ENCODE peak calls at places on chromosomes 3 and 15, in five cellular contexts. One of them, this sample, is unnamed.

GRCh38 chr3:143119974-143120715 is 574 bp downstream of the CHST2 start:
- DNase-seq in neuronal stem cell: peak
- DNase-seq in mesenchymal stem cell: no peak
- DNase-seq in H1: peak
- DNase-seq in trophoblast cell: peak
- DNase-seq in this sample: peak

GRCh38 chr3:57956119-57956832 is 51.9 kb upstream of the FLNB start:
- DNase-seq in neuronal stem cell: no peak
- DNase-seq in mesenchymal stem cell: peak
- DNase-seq in H1: no peak
- DNase-seq in trophoblast cell: peak
- DNase-seq in this sample: no peak

GRCh38 chr3:33751320-33751719 is 33.3 kb upstream of the CLASP2 start:
- DNase-seq in neuronal stem cell: no peak
- DNase-seq in mesenchymal stem cell: no peak
- DNase-seq in H1: no peak
- DNase-seq in trophoblast cell: no peak
- DNase-seq in this sample: no peak

GRCh38 chr3:129173725-129174124 is 10.0 kb downstream of the CNBP start:
- DNase-seq in neuronal stem cell: no peak
- DNase-seq in mesenchymal stem cell: no peak
- DNase-seq in H1: no peak
- DNase-seq in trophoblast cell: no peak
- DNase-seq in this sample: no peak

GRCh38 chr3:191356586-191357439 is 26.5 kb upstream of the UTS2B start:
- DNase-seq in neuronal stem cell: no peak
- DNase-seq in mesenchymal stem cell: peak
- DNase-seq in H1: no peak
- DNase-seq in trophoblast cell: peak
- DNase-seq in this sample: no peak

GRCh38 chr15:70892002-70892911 is at the start of the genes LRRC49 and THAP10:
- DNase-seq in neuronal stem cell: peak
- DNase-seq in mesenchymal stem cell: peak
- DNase-seq in H1: peak
- DNase-seq in trophoblast cell: peak
- DNase-seq in this sample: peak

GRCh38 chr15:27418729-27419128 is 447.7 kb downstream of the GABRG3 start:
- DNase-seq in neuronal stem cell: peak
- DNase-seq in mesenchymal stem cell: no peak
- DNase-seq in H1: no peak
- DNase-seq in trophoblast cell: no peak
- DNase-seq in this sample: peak

GRCh38 chr3:86973440-86973839 is 17.5 kb downstream of the VGLL3 start:
- DNase-seq in neuronal stem cell: no peak
- DNase-seq in mesenchymal stem cell: peak
- DNase-seq in H1: no peak
- DNase-seq in trophoblast cell: peak
- DNase-seq in this sample: no peak

GRCh38 chr3:186821429-186822367 is 15.4 kb upstream of the RFC4 start:
- DNase-seq in neuronal stem cell: no peak
- DNase-seq in mesenchymal stem cell: peak
- DNase-seq in H1: no peak
- DNase-seq in trophoblast cell: peak
- DNase-seq in this sample: no peak

GRCh38 chr3:129824926-129825541 is 68.5 kb downstream of the TMCC1 start:
- DNase-seq in neuronal stem cell: peak
- DNase-seq in mesenchymal stem cell: peak
- DNase-seq in H1: peak
- DNase-seq in trophoblast cell: peak
- DNase-seq in this sample: peak

GRCh38 chr3:154188846-154189245 is 67.7 kb downstream of the ARHGEF26 start:
- DNase-seq in neuronal stem cell: no peak
- DNase-seq in mesenchymal stem cell: no peak
- DNase-seq in H1: no peak
- DNase-seq in trophoblast cell: no peak
- DNase-seq in this sample: no peak

GRCh38 chr15:31270767-31271166 is 55.9 kb upstream of the KLF13 start:
- DNase-seq in neuronal stem cell: peak
- DNase-seq in mesenchymal stem cell: no peak
- DNase-seq in H1: peak
- DNase-seq in trophoblast cell: no peak
- DNase-seq in this sample: peak

GRCh38 chr3:149085828-149086231 is 503 bp downstream of the HLTF start:
- DNase-seq in neuronal stem cell: no peak
- DNase-seq in mesenchymal stem cell: peak
- DNase-seq in H1: no peak
- DNase-seq in trophoblast cell: no peak
- DNase-seq in this sample: peak

GRCh38 chr3:101310580-101311375 is 9.6 kb downstream of the IMPG2 start:
- DNase-seq in neuronal stem cell: no peak
- DNase-seq in mesenchymal stem cell: peak
- DNase-seq in H1: no peak
- DNase-seq in trophoblast cell: no peak
- DNase-seq in this sample: no peak

GRCh38 chr3:30667250-30667585 is 60.8 kb downstream of the TGFBR2 start:
- DNase-seq in neuronal stem cell: peak
- DNase-seq in mesenchymal stem cell: peak
- DNase-seq in H1: no peak
- DNase-seq in trophoblast cell: peak
- DNase-seq in this sample: peak

GRCh38 chr3:12483364-12483763 is 916 bp upstream of the TSEN2 start:
- DNase-seq in neuronal stem cell: no peak
- DNase-seq in mesenchymal stem cell: peak
- DNase-seq in H1: no peak
- DNase-seq in trophoblast cell: no peak
- DNase-seq in this sample: no peak

GRCh38 chr3:40924559-40925058 is 274.7 kb upstream of the CTNNB1 start:
- DNase-seq in neuronal stem cell: no peak
- DNase-seq in mesenchymal stem cell: no peak
- DNase-seq in H1: no peak
- DNase-seq in trophoblast cell: no peak
- DNase-seq in this sample: no peak

GRCh38 chr3:172060234-172060633 is 20.9 kb downstream of the FNDC3B start:
- DNase-seq in neuronal stem cell: no peak
- DNase-seq in mesenchymal stem cell: no peak
- DNase-seq in H1: no peak
- DNase-seq in trophoblast cell: no peak
- DNase-seq in this sample: no peak

GRCh38 chr3:20190991-20191390 is 5.0 kb upstream of the SGO1 start:
- DNase-seq in neuronal stem cell: no peak
- DNase-seq in mesenchymal stem cell: no peak
- DNase-seq in H1: no peak
- DNase-seq in trophoblast cell: peak
- DNase-seq in this sample: peak

GRCh38 chr3:126525091-126525852 is 1.3 kb downstream of the CHST13 start:
- DNase-seq in neuronal stem cell: no peak
- DNase-seq in mesenchymal stem cell: no peak
- DNase-seq in H1: no peak
- DNase-seq in trophoblast cell: no peak
- DNase-seq in this sample: no peak

GRCh38 chr15:73225358-73226015 is 143.3 kb downstream of the HCN4 start:
- DNase-seq in neuronal stem cell: no peak
- DNase-seq in mesenchymal stem cell: no peak
- DNase-seq in H1: peak
- DNase-seq in trophoblast cell: no peak
- DNase-seq in this sample: peak

GRCh38 chr3:61627768-61628185 is 66.4 kb downstream of the PTPRG start:
- DNase-seq in neuronal stem cell: no peak
- DNase-seq in mesenchymal stem cell: peak
- DNase-seq in H1: no peak
- DNase-seq in trophoblast cell: peak
- DNase-seq in this sample: no peak

GRCh38 chr15:25985179-25985578 is 122.1 kb upstream of the ATP10A start:
- DNase-seq in neuronal stem cell: peak
- DNase-seq in mesenchymal stem cell: no peak
- DNase-seq in H1: no peak
- DNase-seq in trophoblast cell: no peak
- DNase-seq in this sample: no peak

GRCh38 chr3:124298951-124299350 is 307.0 kb upstream of the ROPN1 start:
- DNase-seq in neuronal stem cell: no peak
- DNase-seq in mesenchymal stem cell: no peak
- DNase-seq in H1: no peak
- DNase-seq in trophoblast cell: peak
- DNase-seq in this sample: no peak

GRCh38 chr3:72767927-72768880 is 80.0 kb downstream of the SHQ1 start:
- DNase-seq in neuronal stem cell: peak
- DNase-seq in mesenchymal stem cell: no peak
- DNase-seq in H1: no peak
- DNase-seq in trophoblast cell: no peak
- DNase-seq in this sample: no peak

GRCh38 chr3:143352850-143353550 is 233.4 kb downstream of the CHST2 start:
- DNase-seq in neuronal stem cell: no peak
- DNase-seq in mesenchymal stem cell: no peak
- DNase-seq in H1: no peak
- DNase-seq in trophoblast cell: no peak
- DNase-seq in this sample: no peak

DNA sequence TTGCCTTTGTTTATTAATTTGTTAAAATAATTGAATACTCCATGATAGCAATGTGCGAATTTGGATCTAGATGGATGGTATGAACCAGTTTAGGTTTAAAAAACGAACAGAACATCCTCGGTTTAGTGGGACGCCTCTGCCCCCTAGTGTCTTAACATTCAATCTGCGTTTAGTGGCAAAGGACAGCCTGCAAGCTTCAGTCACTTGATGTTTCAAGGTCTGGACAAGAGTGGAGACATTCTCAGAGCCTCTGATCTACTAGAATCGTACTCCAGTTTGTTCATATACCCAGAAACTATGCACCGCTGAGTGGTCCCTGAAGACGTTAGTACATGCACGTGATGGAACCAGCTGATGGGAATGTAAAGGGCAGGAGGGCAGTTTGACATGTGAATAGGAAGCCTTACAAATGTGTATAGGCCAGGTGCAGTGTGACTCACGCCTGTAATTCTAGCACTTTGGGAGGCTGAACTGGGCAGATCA is 17.8 kb upstream of the ATP13A4 start:
- DNase-seq in neuronal stem cell: peak
- DNase-seq in mesenchymal stem cell: peak
- DNase-seq in H1: peak
- DNase-seq in trophoblast cell: peak
- DNase-seq in this sample: peak
- H2BK5ac ChIP-seq in neuronal stem cell: no peak
- H2BK5ac ChIP-seq in mesenchymal stem cell: no peak
- H2BK5ac ChIP-seq in H1: no peak
- H2BK5ac ChIP-seq in trophoblast cell: no peak
- H2BK5ac ChIP-seq in this sample: no peak

DNA sequence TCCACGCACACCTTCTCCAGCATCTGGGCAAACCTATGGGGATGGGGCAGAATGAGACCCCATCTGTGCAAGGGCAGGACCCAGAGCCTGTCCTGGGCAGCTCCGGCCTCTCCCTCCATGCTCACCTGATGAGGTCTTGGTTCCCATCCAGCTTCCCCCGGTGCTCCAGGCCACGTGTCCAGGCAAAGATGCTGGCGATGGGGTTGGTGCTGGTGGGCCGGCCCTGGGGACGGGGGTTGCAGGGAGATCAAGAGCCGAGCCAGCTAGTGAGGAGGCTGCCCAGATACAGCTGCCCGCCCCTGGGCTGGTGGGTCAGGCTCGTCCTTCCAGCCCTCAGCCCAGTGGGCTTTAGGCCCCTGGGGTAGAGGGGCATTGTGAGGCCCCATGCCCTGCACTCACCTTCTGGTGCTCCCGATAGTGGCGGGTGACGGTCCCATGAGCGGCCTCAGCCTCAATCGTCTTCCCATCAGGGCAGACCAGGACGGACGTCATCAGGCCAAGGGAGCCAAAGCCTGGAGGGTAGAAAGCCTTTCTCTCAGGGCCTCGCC is 17.3 kb downstream of the IDH2 start:
- DNase-seq in neuronal stem cell: no peak
- DNase-seq in mesenchymal stem cell: no peak
- DNase-seq in H1: no peak
- DNase-seq in trophoblast cell: no peak
- DNase-seq in this sample: no peak
- H2BK12ac ChIP-seq in neuronal stem cell: no peak
- H2BK12ac ChIP-seq in mesenchymal stem cell: no peak
- H2BK12ac ChIP-seq in H1: no peak
- H2BK12ac ChIP-seq in trophoblast cell: no peak
- H2BK12ac ChIP-seq in this sample: no peak

GRCh38 chr3:156787015-156787414 is 39.1 kb upstream of the LEKR1 start:
- DNase-seq in neuronal stem cell: no peak
- DNase-seq in mesenchymal stem cell: no peak
- DNase-seq in H1: no peak
- DNase-seq in trophoblast cell: no peak
- DNase-seq in this sample: no peak
- H2BK5ac ChIP-seq in neuronal stem cell: no peak
- H2BK5ac ChIP-seq in mesenchymal stem cell: no peak
- H2BK5ac ChIP-seq in H1: no peak
- H2BK5ac ChIP-seq in trophoblast cell: no peak
- H2BK5ac ChIP-seq in this sample: no peak

GRCh38 chr15:89725064-89725463 is 26.0 kb downstream of the MESP1 start:
- DNase-seq in neuronal stem cell: no peak
- DNase-seq in mesenchymal stem cell: no peak
- DNase-seq in H1: no peak
- DNase-seq in trophoblast cell: no peak
- DNase-seq in this sample: no peak

GRCh38 chr15:89723031-89723430 is 28.0 kb downstream of the MESP1 start:
- DNase-seq in neuronal stem cell: no peak
- DNase-seq in mesenchymal stem cell: no peak
- DNase-seq in H1: no peak
- DNase-seq in trophoblast cell: no peak
- DNase-seq in this sample: no peak

GRCh38 chr15:89728254-89728653 is 22.8 kb downstream of the MESP1 start:
- DNase-seq in neuronal stem cell: no peak
- DNase-seq in mesenchymal stem cell: peak
- DNase-seq in H1: no peak
- DNase-seq in trophoblast cell: peak
- DNase-seq in this sample: no peak

DNA sequence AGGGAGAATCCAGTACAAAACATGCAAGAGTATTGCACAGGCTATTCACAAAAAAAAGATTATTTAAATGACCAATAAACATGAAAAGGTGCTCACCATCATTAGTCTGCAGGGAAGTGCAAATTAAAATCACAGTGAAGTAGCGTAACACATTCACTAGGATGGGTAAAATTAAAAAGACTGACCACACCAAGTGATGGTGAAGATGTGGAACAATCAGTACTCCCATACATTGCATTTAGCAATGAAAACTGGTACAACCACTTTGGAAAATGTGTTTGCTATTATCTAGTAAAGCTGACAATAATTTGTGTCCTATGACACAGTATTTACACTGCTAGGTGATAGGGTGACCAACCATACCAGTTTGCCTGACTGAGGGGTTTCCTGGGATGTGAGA is 26.4 kb downstream of the MESP1 start:
- DNase-seq in neuronal stem cell: no peak
- DNase-seq in mesenchymal stem cell: no peak
- DNase-seq in H1: no peak
- DNase-seq in trophoblast cell: no peak
- DNase-seq in this sample: no peak
- H2BK12ac ChIP-seq in neuronal stem cell: no peak
- H2BK12ac ChIP-seq in mesenchymal stem cell: no peak
- H2BK12ac ChIP-seq in H1: no peak
- H2BK12ac ChIP-seq in trophoblast cell: no peak
- H2BK12ac ChIP-seq in this sample: no peak

GRCh38 chr3:194025119-194025518 is 110.8 kb upstream of the HES1 start:
- DNase-seq in neuronal stem cell: no peak
- DNase-seq in mesenchymal stem cell: no peak
- DNase-seq in H1: no peak
- DNase-seq in trophoblast cell: no peak
- DNase-seq in this sample: no peak
- H2BK5ac ChIP-seq in neuronal stem cell: no peak
- H2BK5ac ChIP-seq in mesenchymal stem cell: no peak
- H2BK5ac ChIP-seq in H1: no peak
- H2BK5ac ChIP-seq in trophoblast cell: no peak
- H2BK5ac ChIP-seq in this sample: no peak

GRCh38 chr3:65935724-65936123 is 103.0 kb downstream of the MAGI1 start:
- DNase-seq in neuronal stem cell: no peak
- DNase-seq in mesenchymal stem cell: no peak
- DNase-seq in H1: no peak
- DNase-seq in trophoblast cell: no peak
- DNase-seq in this sample: no peak
- H2BK12ac ChIP-seq in neuronal stem cell: no peak
- H2BK12ac ChIP-seq in mesenchymal stem cell: no peak
- H2BK12ac ChIP-seq in H1: no peak
- H2BK12ac ChIP-seq in trophoblast cell: no peak
- H2BK12ac ChIP-seq in this sample: no peak